ENCODE peak calls at places on chromosomes 3 and 15, in six cellular contexts. I is stimulated activated naive B cell treated with anti-CD40 and anti-IgM and Interleukin-4, amounts not matched to agents 10 μg/mL and 1 μg/mL and 100 μg/mL, for 72 hours; D is C1 segment of cervical spinal cord; N is BJ; R is progenitor cell of endocrine pancreas; Z is mucosa of gallbladder. P is an unnamed sample.

GRCh38 chr15:47987908-47988532 is 132.8 kb upstream of the SLC24A5 start:
- DNase-seq in R (no peak), N (no peak), Z (peak; percentile 37), I (no peak), D (no peak), P (peak; percentile 47)

GRCh38 chr3:143600762-143601161 is 247.5 kb downstream of the SLC9A9 start:
- DNase-seq in N (no peak), I (no peak), Z (no peak), R (no peak), D (no peak), P (peak; percentile 27)

GRCh38 chr15:100919481-100920405 is 586 bp downstream of the LRRK1 start:
- DNase-seq in N (no peak), Z (no peak), R (no peak), I (no peak), D (no peak), P (no peak)

GRCh38 chr15:55344206-55344605 is 25.2 kb downstream of the PIGB start:
- DNase-seq in R (no peak), D (no peak), N (no peak), I (no peak), Z (no peak), P (no peak)

GRCh38 chr3:46852329-46852720 is 10.9 kb downstream of the MYL3 start:
- DNase-seq in R (no peak), I (no peak), N (no peak), D (no peak), Z (no peak), P (no peak)

GRCh38 chr3:185677146-185677829 is 91.2 kb downstream of the SENP2 start:
- DNase-seq in I (no peak), N (no peak), D (no peak), Z (no peak), R (no peak), P (peak; percentile 55)

GRCh38 chr15:68469162-68470048 is 37.4 kb upstream of the ITGA11 start:
- DNase-seq in D (no peak), R (no peak), N (peak; percentile 19), Z (no peak), I (no peak), P (no peak)

GRCh38 chr3:15638193-15638890 is 36.8 kb downstream of the BTD start:
- DNase-seq in Z (no peak), N (no peak), I (no peak), D (no peak), R (no peak), P (no peak)

GRCh38 chr15:27681038-27681437 is 418.1 kb downstream of the OCA2 start:
- DNase-seq in Z (no peak), D (no peak), R (no peak), N (no peak), I (no peak), P (no peak)

GRCh38 chr3:180679178-180680096 is at the start of gene CCDC39:
- DNase-seq in Z (peak; percentile 69), R (peak; percentile 76), I (peak; percentile 60), N (peak; percentile 4), D (no peak), P (peak; percentile 15)

P was measured in non-pigmented ciliary epithelial cell.